ENCODE peak calls at places on chromosome 6, in six cellular contexts. One of them, this sample, is unnamed.

GRCh38 chr6:100126682-100127484 is 132.9 kb upstream of the MCHR2 start:
- DNase-seq in fibroblast of lung: no peak
- DNase-seq in GM23248: no peak
- DNase-seq in GM12878: no peak
- DNase-seq in mammary epithelial cell: no peak
- DNase-seq in HCT116: no peak
- DNase-seq in this sample: no peak

GRCh38 chr6:16187185-16187584 is 51.2 kb upstream of the GMPR start:
- DNase-seq in fibroblast of lung: no peak
- DNase-seq in GM23248: no peak
- DNase-seq in GM12878: no peak
- DNase-seq in mammary epithelial cell: no peak
- DNase-seq in HCT116: no peak
- DNase-seq in this sample: no peak

GRCh38 chr6:138227316-138227781 is 9.1 kb upstream of the PBOV1 start:
- DNase-seq in fibroblast of lung: no peak
- DNase-seq in GM23248: no peak
- DNase-seq in GM12878: no peak
- DNase-seq in mammary epithelial cell: no peak
- DNase-seq in HCT116: no peak
- DNase-seq in this sample: no peak

GRCh38 chr6:135506270-135506997 is 8.9 kb upstream of the AHI1 start:
- DNase-seq in fibroblast of lung: peak; percentile 85
- DNase-seq in GM23248: peak; percentile 73
- DNase-seq in GM12878: no peak
- DNase-seq in mammary epithelial cell: peak; percentile 8
- DNase-seq in HCT116: no peak
- DNase-seq in this sample: peak; percentile 46

GRCh38 chr6:153662982-153663381 is 376.1 kb upstream of the OPRM1 start:
- DNase-seq in fibroblast of lung: no peak
- DNase-seq in GM23248: no peak
- DNase-seq in GM12878: no peak
- DNase-seq in mammary epithelial cell: no peak
- DNase-seq in HCT116: no peak
- DNase-seq in this sample: no peak

GRCh38 chr6:33418690-33419291 is 884 bp upstream of the CUTA start:
- DNase-seq in fibroblast of lung: no peak
- DNase-seq in GM23248: no peak
- DNase-seq in GM12878: no peak
- DNase-seq in mammary epithelial cell: no peak
- DNase-seq in HCT116: no peak
- DNase-seq in this sample: no peak

GRCh38 chr6:136987526-136987925 is 57.2 kb downstream of the IL20RA start:
- DNase-seq in fibroblast of lung: no peak
- DNase-seq in GM23248: no peak
- DNase-seq in GM12878: no peak
- DNase-seq in mammary epithelial cell: no peak
- DNase-seq in HCT116: no peak
- DNase-seq in this sample: no peak

GRCh38 chr6:26172496-26172958 is 85.3 kb downstream of the HFE start:
- DNase-seq in fibroblast of lung: peak; percentile 54
- DNase-seq in GM23248: peak; percentile 68
- DNase-seq in GM12878: no peak
- DNase-seq in mammary epithelial cell: peak; percentile 46
- DNase-seq in HCT116: no peak
- DNase-seq in this sample: peak; percentile 43

GRCh38 chr6:168166627-168167026 is 87.6 kb upstream of the FRMD1 start:
- DNase-seq in fibroblast of lung: no peak
- DNase-seq in GM23248: no peak
- DNase-seq in GM12878: no peak
- DNase-seq in mammary epithelial cell: no peak
- DNase-seq in HCT116: no peak
- DNase-seq in this sample: no peak

GRCh38 chr6:107971181-107971580 is 13.2 kb upstream of the SEC63 start:
- DNase-seq in fibroblast of lung: no peak
- DNase-seq in GM23248: no peak
- DNase-seq in GM12878: no peak
- DNase-seq in mammary epithelial cell: no peak
- DNase-seq in HCT116: no peak
- DNase-seq in this sample: no peak

GRCh38 chr6:119073307-119074051 is 5.0 kb downstream of the FAM184A start:
- DNase-seq in fibroblast of lung: no peak
- DNase-seq in GM23248: no peak
- DNase-seq in GM12878: no peak
- DNase-seq in mammary epithelial cell: no peak
- DNase-seq in HCT116: no peak
- DNase-seq in this sample: no peak

GRCh38 chr6:57127763-57128162 is 37.8 kb downstream of the ZNF451 start:
- DNase-seq in fibroblast of lung: peak; percentile 14
- DNase-seq in GM23248: no peak
- DNase-seq in GM12878: no peak
- DNase-seq in mammary epithelial cell: no peak
- DNase-seq in HCT116: no peak
- DNase-seq in this sample: no peak

GRCh38 chr6:36970892-36971842 is 14.8 kb downstream of the MTCH1 start:
- DNase-seq in fibroblast of lung: no peak
- DNase-seq in GM23248: no peak
- DNase-seq in GM12878: no peak
- DNase-seq in mammary epithelial cell: no peak
- DNase-seq in HCT116: no peak
- DNase-seq in this sample: no peak

GRCh38 chr6:158452191-158452590 is 107.7 kb upstream of the TMEM181 start:
- DNase-seq in fibroblast of lung: no peak
- DNase-seq in GM23248: no peak
- DNase-seq in GM12878: no peak
- DNase-seq in mammary epithelial cell: peak; percentile 48
- DNase-seq in HCT116: no peak
- DNase-seq in this sample: no peak

GRCh38 chr6:139743629-139744028 is 369.2 kb upstream of the CITED2 start:
- DNase-seq in fibroblast of lung: peak; percentile 81
- DNase-seq in GM23248: peak; percentile 93
- DNase-seq in GM12878: no peak
- DNase-seq in mammary epithelial cell: peak; percentile 88
- DNase-seq in HCT116: peak; percentile 10
- DNase-seq in this sample: no peak

GRCh38 chr6:79427721-79428120 is 109.5 kb downstream of the LCA5 start:
- DNase-seq in fibroblast of lung: no peak
- DNase-seq in GM23248: no peak
- DNase-seq in GM12878: no peak
- DNase-seq in mammary epithelial cell: no peak
- DNase-seq in HCT116: no peak
- DNase-seq in this sample: no peak

GRCh38 chr6:166627875-166628849 is 1.1 kb upstream of the RPS6KA2 start:
- DNase-seq in fibroblast of lung: peak; percentile 47
- DNase-seq in GM23248: peak; percentile 75
- DNase-seq in GM12878: no peak
- DNase-seq in mammary epithelial cell: peak; percentile 32
- DNase-seq in HCT116: no peak
- DNase-seq in this sample: peak; percentile 43
- TF ChIP-seq EZH2 in fibroblast of lung: no peak
- TF ChIP-seq EZH2 in GM23248: no peak
- TF ChIP-seq EZH2 in GM12878: no peak
- TF ChIP-seq EZH2 in mammary epithelial cell: no peak
- TF ChIP-seq EZH2 in HCT116: no peak
- TF ChIP-seq EZH2 in this sample: no peak

GRCh38 chr6:35265523-35265922 is 6.0 kb downstream of the ZNF76 start:
- DNase-seq in fibroblast of lung: no peak
- DNase-seq in GM23248: no peak
- DNase-seq in GM12878: no peak
- DNase-seq in mammary epithelial cell: no peak
- DNase-seq in HCT116: no peak
- DNase-seq in this sample: no peak

GRCh38 chr6:35259946-35260626 is 551 bp downstream of the ZNF76 start:
- DNase-seq in fibroblast of lung: peak; percentile 51
- DNase-seq in GM23248: peak; percentile 46
- DNase-seq in GM12878: peak; percentile 55
- DNase-seq in mammary epithelial cell: peak; percentile 89
- DNase-seq in HCT116: peak; percentile 42
- DNase-seq in this sample: peak; percentile 66

GRCh38 chr6:35260642-35261570 is 1.4 kb downstream of the ZNF76 start:
- DNase-seq in fibroblast of lung: no peak
- DNase-seq in GM23248: peak; percentile 42
- DNase-seq in GM12878: no peak
- DNase-seq in mammary epithelial cell: no peak
- DNase-seq in HCT116: no peak
- DNase-seq in this sample: no peak

GRCh38 chr6:35264550-35265274 is 5.2 kb downstream of the ZNF76 start:
- DNase-seq in fibroblast of lung: no peak
- DNase-seq in GM23248: no peak
- DNase-seq in GM12878: no peak
- DNase-seq in mammary epithelial cell: peak; percentile 58
- DNase-seq in HCT116: no peak
- DNase-seq in this sample: no peak

GRCh38 chr6:35262596-35262995 is 3.1 kb downstream of the ZNF76 start:
- DNase-seq in fibroblast of lung: peak; percentile 52
- DNase-seq in GM23248: peak; percentile 60
- DNase-seq in GM12878: no peak
- DNase-seq in mammary epithelial cell: no peak
- DNase-seq in HCT116: no peak
- DNase-seq in this sample: no peak
- H3K27ac ChIP-seq in fibroblast of lung: no peak overlapping the region
- H3K27ac ChIP-seq in GM23248: no peak overlapping the region
- H3K27ac ChIP-seq in GM12878: no peak overlapping the region
- H3K27ac ChIP-seq in mammary epithelial cell: no peak overlapping the region
- H3K27ac ChIP-seq in HCT116: no peak overlapping the region
- H3K27ac ChIP-seq in this sample: no peak overlapping the region

GRCh38 chr6:142324111-142324510 is 22.3 kb downstream of the ADGRG6 start:
- DNase-seq in fibroblast of lung: no peak
- DNase-seq in GM23248: no peak
- DNase-seq in GM12878: no peak
- DNase-seq in mammary epithelial cell: no peak
- DNase-seq in HCT116: no peak
- DNase-seq in this sample: no peak

GRCh38 chr6:142322066-142322465 is 20.3 kb downstream of the ADGRG6 start:
- DNase-seq in fibroblast of lung: no peak
- DNase-seq in GM23248: no peak
- DNase-seq in GM12878: no peak
- DNase-seq in mammary epithelial cell: no peak
- DNase-seq in HCT116: no peak
- DNase-seq in this sample: no peak

GRCh38 chr6:142321451-142321850 is 19.6 kb downstream of the ADGRG6 start:
- DNase-seq in fibroblast of lung: no peak
- DNase-seq in GM23248: no peak
- DNase-seq in GM12878: no peak
- DNase-seq in mammary epithelial cell: no peak
- DNase-seq in HCT116: no peak
- DNase-seq in this sample: no peak

GRCh38 chr6:142323377-142323776 is 21.6 kb downstream of the ADGRG6 start:
- DNase-seq in fibroblast of lung: no peak
- DNase-seq in GM23248: no peak
- DNase-seq in GM12878: no peak
- DNase-seq in mammary epithelial cell: peak; percentile 62
- DNase-seq in HCT116: no peak
- DNase-seq in this sample: no peak

GRCh38 chr6:142322504-142323198 is 20.8 kb downstream of the ADGRG6 start:
- DNase-seq in fibroblast of lung: no peak
- DNase-seq in GM23248: no peak
- DNase-seq in GM12878: no peak
- DNase-seq in mammary epithelial cell: no peak
- DNase-seq in HCT116: no peak
- DNase-seq in this sample: no peak
- H3K4me2 ChIP-seq in fibroblast of lung: no peak overlapping the region
- H3K4me2 ChIP-seq in GM23248: no peak overlapping the region
- H3K4me2 ChIP-seq in GM12878: no peak overlapping the region
- H3K4me2 ChIP-seq in mammary epithelial cell: no peak overlapping the region
- H3K4me2 ChIP-seq in HCT116: no peak overlapping the region
- H3K4me2 ChIP-seq in this sample: no peak overlapping the region

GRCh38 chr6:13014551-13015378 is 298.2 kb downstream of the PHACTR1 start:
- DNase-seq in fibroblast of lung: no peak
- DNase-seq in GM23248: peak; percentile 22
- DNase-seq in GM12878: no peak
- DNase-seq in mammary epithelial cell: no peak
- DNase-seq in HCT116: no peak
- DNase-seq in this sample: no peak

GRCh38 chr6:13012271-13012670 is 295.7 kb downstream of the PHACTR1 start:
- DNase-seq in fibroblast of lung: no peak
- DNase-seq in GM23248: no peak
- DNase-seq in GM12878: no peak
- DNase-seq in mammary epithelial cell: no peak
- DNase-seq in HCT116: no peak
- DNase-seq in this sample: no peak

GRCh38 chr6:13012977-13013680 is 296.6 kb downstream of the PHACTR1 start:
- DNase-seq in fibroblast of lung: no peak
- DNase-seq in GM23248: peak; percentile 12
- DNase-seq in GM12878: no peak
- DNase-seq in mammary epithelial cell: no peak
- DNase-seq in HCT116: no peak
- DNase-seq in this sample: no peak

GRCh38 chr6:13015379-13015681 is 298.8 kb downstream of the PHACTR1 start:
- DNase-seq in fibroblast of lung: no peak
- DNase-seq in GM23248: no peak
- DNase-seq in GM12878: no peak
- DNase-seq in mammary epithelial cell: no peak
- DNase-seq in HCT116: no peak
- DNase-seq in this sample: no peak

GRCh38 chr6:13013681-13014550 is 297.3 kb downstream of the PHACTR1 start:
- DNase-seq in fibroblast of lung: peak; percentile 2
- DNase-seq in GM23248: peak; percentile 44
- DNase-seq in GM12878: no peak
- DNase-seq in mammary epithelial cell: no peak
- DNase-seq in HCT116: no peak
- DNase-seq in this sample: no peak
- TF ChIP-seq EZH2 in fibroblast of lung: peak; percentile 88
- TF ChIP-seq EZH2 in GM23248: peak; percentile 83
- TF ChIP-seq EZH2 in GM12878: no peak
- TF ChIP-seq EZH2 in mammary epithelial cell: peak; percentile 85
- TF ChIP-seq EZH2 in HCT116: no peak
- TF ChIP-seq EZH2 in this sample: no peak

GRCh38 chr6:134177753-134178229 is 125.4 kb upstream of the SLC2A12 start:
- DNase-seq in fibroblast of lung: peak; percentile 76
- DNase-seq in GM23248: peak; percentile 79
- DNase-seq in GM12878: no peak
- DNase-seq in mammary epithelial cell: peak; percentile 65
- DNase-seq in HCT116: no peak
- DNase-seq in this sample: no peak
- H3K27ac ChIP-seq in fibroblast of lung: peak overlapping the region; percentile 79
- H3K27ac ChIP-seq in GM23248: peak overlapping the region; percentile 92
- H3K27ac ChIP-seq in GM12878: no peak overlapping the region
- H3K27ac ChIP-seq in mammary epithelial cell: peak overlapping the region; percentile 41
- H3K27ac ChIP-seq in HCT116: no peak overlapping the region
- H3K27ac ChIP-seq in this sample: peak overlapping the region; percentile 20

GRCh38 chr6:49570474-49571079 is 20.1 kb downstream of the C6orf141 start:
- DNase-seq in fibroblast of lung: peak; percentile 45
- DNase-seq in GM23248: peak; percentile 10
- DNase-seq in GM12878: no peak
- DNase-seq in mammary epithelial cell: no peak
- DNase-seq in HCT116: no peak
- DNase-seq in this sample: no peak
- H3K4me2 ChIP-seq in fibroblast of lung: no peak overlapping the region
- H3K4me2 ChIP-seq in GM23248: no peak overlapping the region
- H3K4me2 ChIP-seq in GM12878: no peak overlapping the region
- H3K4me2 ChIP-seq in mammary epithelial cell: no peak overlapping the region
- H3K4me2 ChIP-seq in HCT116: no peak overlapping the region
- H3K4me2 ChIP-seq in this sample: no peak overlapping the region

This sample was measured in MM.1S.